ENCODE peak calls at places on chromosomes 5 and 9, in eight cellular contexts. One of them, this sample, is unnamed.

GRCh38 chr5:55773057-55773456 is 35.2 kb downstream of the DDX4 start:
- DNase-seq in cardiac fibroblast: no peak
- DNase-seq in activated CD4-positive, CD25-positive, alpha-beta regulatory T cell treated with anti-CD3 and anti-CD28 coated beads, Interleukin-2, amount 50 U/mL, for 16 hours: no peak
- DNase-seq in GM20000: no peak
- DNase-seq in NCI-H2029: peak
- DNase-seq in iPS-NIHi11: no peak
- DNase-seq in cardiac muscle cell: no peak
- DNase-seq in HT1080: no peak
- DNase-seq in this sample: no peak

GRCh38 chr5:143987751-143988560 is 176.0 kb downstream of the HMHB1 start:
- DNase-seq in NCI-H2029: no peak
- DNase-seq in iPS-NIHi11: no peak
- DNase-seq in cardiac fibroblast: no peak
- DNase-seq in HT1080: no peak
- DNase-seq in cardiac muscle cell: no peak
- DNase-seq in activated CD4-positive, CD25-positive, alpha-beta regulatory T cell treated with anti-CD3 and anti-CD28 coated beads, Interleukin-2, amount 50 U/mL, for 16 hours: no peak
- DNase-seq in GM20000: no peak
- DNase-seq in this sample: no peak

GRCh38 chr5:77251921-77252320 is 41.4 kb downstream of the PDE8B start:
- DNase-seq in HT1080: no peak
- DNase-seq in iPS-NIHi11: no peak
- DNase-seq in cardiac muscle cell: no peak
- DNase-seq in cardiac fibroblast: no peak
- DNase-seq in activated CD4-positive, CD25-positive, alpha-beta regulatory T cell treated with anti-CD3 and anti-CD28 coated beads, Interleukin-2, amount 50 U/mL, for 16 hours: no peak
- DNase-seq in NCI-H2029: no peak
- DNase-seq in GM20000: no peak
- DNase-seq in this sample: no peak

GRCh38 chr5:157516626-157517325 is 56.8 kb downstream of the NIPAL4 start:
- DNase-seq in cardiac fibroblast: peak
- DNase-seq in activated CD4-positive, CD25-positive, alpha-beta regulatory T cell treated with anti-CD3 and anti-CD28 coated beads, Interleukin-2, amount 50 U/mL, for 16 hours: no peak
- DNase-seq in NCI-H2029: no peak
- DNase-seq in GM20000: no peak
- DNase-seq in cardiac muscle cell: peak
- DNase-seq in HT1080: peak
- DNase-seq in iPS-NIHi11: no peak
- DNase-seq in this sample: no peak

GRCh38 chr5:39164016-39164415 is 55.3 kb downstream of the FYB1 start:
- DNase-seq in GM20000: no peak
- DNase-seq in NCI-H2029: no peak
- DNase-seq in cardiac muscle cell: no peak
- DNase-seq in cardiac fibroblast: no peak
- DNase-seq in iPS-NIHi11: peak
- DNase-seq in HT1080: no peak
- DNase-seq in activated CD4-positive, CD25-positive, alpha-beta regulatory T cell treated with anti-CD3 and anti-CD28 coated beads, Interleukin-2, amount 50 U/mL, for 16 hours: no peak
- DNase-seq in this sample: no peak

GRCh38 chr9:133897675-133898074 is 94.4 kb downstream of the VAV2 start:
- DNase-seq in GM20000: no peak
- DNase-seq in NCI-H2029: no peak
- DNase-seq in cardiac muscle cell: no peak
- DNase-seq in activated CD4-positive, CD25-positive, alpha-beta regulatory T cell treated with anti-CD3 and anti-CD28 coated beads, Interleukin-2, amount 50 U/mL, for 16 hours: no peak
- DNase-seq in HT1080: no peak
- DNase-seq in cardiac fibroblast: no peak
- DNase-seq in iPS-NIHi11: no peak
- DNase-seq in this sample: no peak

GRCh38 chr5:15634771-15635347 is 134.9 kb downstream of the FBXL7 start:
- DNase-seq in cardiac fibroblast: no peak
- DNase-seq in HT1080: no peak
- DNase-seq in cardiac muscle cell: no peak
- DNase-seq in iPS-NIHi11: no peak
- DNase-seq in NCI-H2029: no peak
- DNase-seq in GM20000: no peak
- DNase-seq in activated CD4-positive, CD25-positive, alpha-beta regulatory T cell treated with anti-CD3 and anti-CD28 coated beads, Interleukin-2, amount 50 U/mL, for 16 hours: no peak
- DNase-seq in this sample: no peak

GRCh38 chr5:89556215-89557009 is 673.4 kb upstream of the MEF2C start:
- DNase-seq in iPS-NIHi11: no peak
- DNase-seq in NCI-H2029: no peak
- DNase-seq in activated CD4-positive, CD25-positive, alpha-beta regulatory T cell treated with anti-CD3 and anti-CD28 coated beads, Interleukin-2, amount 50 U/mL, for 16 hours: no peak
- DNase-seq in GM20000: no peak
- DNase-seq in cardiac muscle cell: peak
- DNase-seq in cardiac fibroblast: peak
- DNase-seq in HT1080: peak
- DNase-seq in this sample: no peak

GRCh38 chr5:115586525-115587146 is 15.6 kb downstream of the TICAM2 start:
- DNase-seq in HT1080: no peak
- DNase-seq in activated CD4-positive, CD25-positive, alpha-beta regulatory T cell treated with anti-CD3 and anti-CD28 coated beads, Interleukin-2, amount 50 U/mL, for 16 hours: no peak
- DNase-seq in iPS-NIHi11: peak
- DNase-seq in GM20000: peak
- DNase-seq in cardiac muscle cell: peak
- DNase-seq in cardiac fibroblast: peak
- DNase-seq in NCI-H2029: peak
- DNase-seq in this sample: no peak

GRCh38 chr5:96148376-96148775 is 186.7 kb upstream of the ELL2 start:
- DNase-seq in activated CD4-positive, CD25-positive, alpha-beta regulatory T cell treated with anti-CD3 and anti-CD28 coated beads, Interleukin-2, amount 50 U/mL, for 16 hours: no peak
- DNase-seq in cardiac muscle cell: no peak
- DNase-seq in HT1080: no peak
- DNase-seq in cardiac fibroblast: no peak
- DNase-seq in iPS-NIHi11: no peak
- DNase-seq in GM20000: no peak
- DNase-seq in NCI-H2029: no peak
- DNase-seq in this sample: no peak

GRCh38 chr9:94860678-94861588 is 134.4 kb downstream of the AOPEP start:
- DNase-seq in HT1080: peak
- DNase-seq in activated CD4-positive, CD25-positive, alpha-beta regulatory T cell treated with anti-CD3 and anti-CD28 coated beads, Interleukin-2, amount 50 U/mL, for 16 hours: peak
- DNase-seq in GM20000: peak
- DNase-seq in cardiac fibroblast: peak
- DNase-seq in iPS-NIHi11: no peak
- DNase-seq in cardiac muscle cell: peak
- DNase-seq in NCI-H2029: peak
- DNase-seq in this sample: no peak

GRCh38 chr5:144048254-144048856 is 122.1 kb downstream of the YIPF5 start:
- DNase-seq in NCI-H2029: no peak
- DNase-seq in cardiac muscle cell: peak
- DNase-seq in cardiac fibroblast: peak
- DNase-seq in GM20000: no peak
- DNase-seq in activated CD4-positive, CD25-positive, alpha-beta regulatory T cell treated with anti-CD3 and anti-CD28 coated beads, Interleukin-2, amount 50 U/mL, for 16 hours: no peak
- DNase-seq in iPS-NIHi11: no peak
- DNase-seq in HT1080: no peak
- DNase-seq in this sample: no peak

GRCh38 chr9:15618540-15619331 is 65.9 kb downstream of the CCDC171 start:
- DNase-seq in NCI-H2029: no peak
- DNase-seq in GM20000: no peak
- DNase-seq in activated CD4-positive, CD25-positive, alpha-beta regulatory T cell treated with anti-CD3 and anti-CD28 coated beads, Interleukin-2, amount 50 U/mL, for 16 hours: no peak
- DNase-seq in cardiac fibroblast: no peak
- DNase-seq in iPS-NIHi11: no peak
- DNase-seq in HT1080: no peak
- DNase-seq in cardiac muscle cell: no peak
- DNase-seq in this sample: no peak

GRCh38 chr5:132011561-132012384 is at the start of gene ACSL6:
- DNase-seq in HT1080: no peak
- DNase-seq in iPS-NIHi11: peak
- DNase-seq in cardiac muscle cell: no peak
- DNase-seq in NCI-H2029: peak
- DNase-seq in activated CD4-positive, CD25-positive, alpha-beta regulatory T cell treated with anti-CD3 and anti-CD28 coated beads, Interleukin-2, amount 50 U/mL, for 16 hours: no peak
- DNase-seq in cardiac fibroblast: no peak
- DNase-seq in GM20000: peak
- DNase-seq in this sample: peak

GRCh38 chr9:21060919-21061561 is 16.7 kb downstream of the IFNB1 start:
- DNase-seq in GM20000: peak
- DNase-seq in NCI-H2029: no peak
- DNase-seq in cardiac muscle cell: peak
- DNase-seq in iPS-NIHi11: no peak
- DNase-seq in HT1080: peak
- DNase-seq in cardiac fibroblast: no peak
- DNase-seq in activated CD4-positive, CD25-positive, alpha-beta regulatory T cell treated with anti-CD3 and anti-CD28 coated beads, Interleukin-2, amount 50 U/mL, for 16 hours: no peak
- DNase-seq in this sample: no peak

GRCh38 chr5:171272996-171273970 is 35.8 kb upstream of the TLX3 start:
- DNase-seq in NCI-H2029: no peak
- DNase-seq in iPS-NIHi11: peak
- DNase-seq in activated CD4-positive, CD25-positive, alpha-beta regulatory T cell treated with anti-CD3 and anti-CD28 coated beads, Interleukin-2, amount 50 U/mL, for 16 hours: no peak
- DNase-seq in cardiac muscle cell: peak
- DNase-seq in cardiac fibroblast: peak
- DNase-seq in HT1080: peak
- DNase-seq in GM20000: no peak
- DNase-seq in this sample: peak

GRCh38 chr5:180159756-180160155 is 49.3 kb downstream of the RASGEF1C start:
- DNase-seq in cardiac muscle cell: peak
- DNase-seq in activated CD4-positive, CD25-positive, alpha-beta regulatory T cell treated with anti-CD3 and anti-CD28 coated beads, Interleukin-2, amount 50 U/mL, for 16 hours: no peak
- DNase-seq in NCI-H2029: no peak
- DNase-seq in iPS-NIHi11: no peak
- DNase-seq in HT1080: no peak
- DNase-seq in GM20000: no peak
- DNase-seq in cardiac fibroblast: no peak
- DNase-seq in this sample: no peak

GRCh38 chr5:60223342-60223741 is 329.8 kb upstream of the PDE4D start:
- DNase-seq in GM20000: no peak
- DNase-seq in iPS-NIHi11: no peak
- DNase-seq in NCI-H2029: peak
- DNase-seq in cardiac muscle cell: no peak
- DNase-seq in activated CD4-positive, CD25-positive, alpha-beta regulatory T cell treated with anti-CD3 and anti-CD28 coated beads, Interleukin-2, amount 50 U/mL, for 16 hours: no peak
- DNase-seq in HT1080: peak
- DNase-seq in cardiac fibroblast: no peak
- DNase-seq in this sample: no peak

GRCh38 chr5:81852277-81853004 is 101.5 kb upstream of the SSBP2 start:
- DNase-seq in iPS-NIHi11: peak
- DNase-seq in HT1080: no peak
- DNase-seq in cardiac fibroblast: peak
- DNase-seq in activated CD4-positive, CD25-positive, alpha-beta regulatory T cell treated with anti-CD3 and anti-CD28 coated beads, Interleukin-2, amount 50 U/mL, for 16 hours: no peak
- DNase-seq in cardiac muscle cell: peak
- DNase-seq in GM20000: peak
- DNase-seq in NCI-H2029: no peak
- DNase-seq in this sample: no peak

GRCh38 chr9:87350915-87351314 is 146.8 kb upstream of the DAPK1 start:
- DNase-seq in HT1080: no peak
- DNase-seq in activated CD4-positive, CD25-positive, alpha-beta regulatory T cell treated with anti-CD3 and anti-CD28 coated beads, Interleukin-2, amount 50 U/mL, for 16 hours: no peak
- DNase-seq in iPS-NIHi11: no peak
- DNase-seq in cardiac muscle cell: peak
- DNase-seq in GM20000: no peak
- DNase-seq in cardiac fibroblast: peak
- DNase-seq in NCI-H2029: no peak
- DNase-seq in this sample: no peak

GRCh38 chr5:59066367-59067163 is 483.7 kb downstream of the RAB3C start:
- DNase-seq in iPS-NIHi11: no peak
- DNase-seq in cardiac muscle cell: peak
- DNase-seq in cardiac fibroblast: peak
- DNase-seq in activated CD4-positive, CD25-positive, alpha-beta regulatory T cell treated with anti-CD3 and anti-CD28 coated beads, Interleukin-2, amount 50 U/mL, for 16 hours: no peak
- DNase-seq in HT1080: peak
- DNase-seq in NCI-H2029: no peak
- DNase-seq in GM20000: no peak
- DNase-seq in this sample: no peak

GRCh38 chr9:5384436-5384835 is 44.8 kb upstream of the RLN1 start:
- DNase-seq in activated CD4-positive, CD25-positive, alpha-beta regulatory T cell treated with anti-CD3 and anti-CD28 coated beads, Interleukin-2, amount 50 U/mL, for 16 hours: no peak
- DNase-seq in GM20000: no peak
- DNase-seq in iPS-NIHi11: no peak
- DNase-seq in cardiac fibroblast: no peak
- DNase-seq in HT1080: no peak
- DNase-seq in NCI-H2029: no peak
- DNase-seq in cardiac muscle cell: no peak
- DNase-seq in this sample: no peak

GRCh38 chr9:98083059-98083458 is 26.5 kb downstream of the NANS start:
- DNase-seq in cardiac fibroblast: peak
- DNase-seq in NCI-H2029: no peak
- DNase-seq in GM20000: no peak
- DNase-seq in iPS-NIHi11: no peak
- DNase-seq in activated CD4-positive, CD25-positive, alpha-beta regulatory T cell treated with anti-CD3 and anti-CD28 coated beads, Interleukin-2, amount 50 U/mL, for 16 hours: no peak
- DNase-seq in HT1080: no peak
- DNase-seq in cardiac muscle cell: no peak
- DNase-seq in this sample: no peak

GRCh38 chr9:35051069-35051967 is 21.1 kb downstream of the VCP start:
- DNase-seq in iPS-NIHi11: peak
- DNase-seq in NCI-H2029: peak
- DNase-seq in HT1080: peak
- DNase-seq in cardiac muscle cell: peak
- DNase-seq in activated CD4-positive, CD25-positive, alpha-beta regulatory T cell treated with anti-CD3 and anti-CD28 coated beads, Interleukin-2, amount 50 U/mL, for 16 hours: peak
- DNase-seq in GM20000: peak
- DNase-seq in cardiac fibroblast: peak
- DNase-seq in this sample: peak

GRCh38 chr5:119287547-119288073 is 68.2 kb upstream of the TNFAIP8 start:
- DNase-seq in HT1080: peak
- DNase-seq in NCI-H2029: no peak
- DNase-seq in activated CD4-positive, CD25-positive, alpha-beta regulatory T cell treated with anti-CD3 and anti-CD28 coated beads, Interleukin-2, amount 50 U/mL, for 16 hours: no peak
- DNase-seq in GM20000: no peak
- DNase-seq in cardiac muscle cell: no peak
- DNase-seq in iPS-NIHi11: no peak
- DNase-seq in cardiac fibroblast: no peak
- DNase-seq in this sample: no peak

GRCh38 chr9:70111042-70111602 is 67.5 kb downstream of the MAMDC2 start:
- DNase-seq in cardiac muscle cell: peak
- DNase-seq in iPS-NIHi11: peak
- DNase-seq in activated CD4-positive, CD25-positive, alpha-beta regulatory T cell treated with anti-CD3 and anti-CD28 coated beads, Interleukin-2, amount 50 U/mL, for 16 hours: peak
- DNase-seq in NCI-H2029: peak
- DNase-seq in cardiac fibroblast: peak
- DNase-seq in GM20000: peak
- DNase-seq in HT1080: peak
- DNase-seq in this sample: peak

GRCh38 chr9:121326130-121326838 is 43.8 kb downstream of the STOM start:
- DNase-seq in iPS-NIHi11: peak
- DNase-seq in NCI-H2029: no peak
- DNase-seq in GM20000: no peak
- DNase-seq in HT1080: no peak
- DNase-seq in cardiac fibroblast: peak
- DNase-seq in activated CD4-positive, CD25-positive, alpha-beta regulatory T cell treated with anti-CD3 and anti-CD28 coated beads, Interleukin-2, amount 50 U/mL, for 16 hours: no peak
- DNase-seq in cardiac muscle cell: peak
- DNase-seq in this sample: no peak

GRCh38 chr5:50300878-50301277 is 140.2 kb downstream of the EMB start:
- DNase-seq in HT1080: peak
- DNase-seq in activated CD4-positive, CD25-positive, alpha-beta regulatory T cell treated with anti-CD3 and anti-CD28 coated beads, Interleukin-2, amount 50 U/mL, for 16 hours: no peak
- DNase-seq in cardiac muscle cell: no peak
- DNase-seq in GM20000: no peak
- DNase-seq in cardiac fibroblast: no peak
- DNase-seq in iPS-NIHi11: no peak
- DNase-seq in NCI-H2029: no peak
- DNase-seq in this sample: no peak

GRCh38 chr9:96345551-96345950 is 38.0 kb downstream of the SLC35D2 start:
- DNase-seq in cardiac muscle cell: no peak
- DNase-seq in cardiac fibroblast: no peak
- DNase-seq in HT1080: no peak
- DNase-seq in iPS-NIHi11: no peak
- DNase-seq in NCI-H2029: no peak
- DNase-seq in GM20000: no peak
- DNase-seq in activated CD4-positive, CD25-positive, alpha-beta regulatory T cell treated with anti-CD3 and anti-CD28 coated beads, Interleukin-2, amount 50 U/mL, for 16 hours: no peak
- DNase-seq in this sample: no peak

This sample was measured in HEK293T.